ENCODE peak calls at places on chromosomes 3 and 15, in nine cellular contexts. Y is Panc1, T is astrocyte of the spinal cord, G is fibroblast of mammary gland, E is heart right ventricle, Q is HFFc6, M is fibroblast of pulmonary artery, B is fibroblast of the aortic adventitia, F is AG09309. H is an unnamed sample.
A peak's percentile ranks its signal among the peaks of the same experiment; 100 is the strongest.

GRCh38 chr3:41158947-41159346 is 40.4 kb upstream of the CTNNB1 start:
- DNase-seq in Q (no peak), Y (no peak), T (no peak), E (no peak), G (no peak), M (peak; percentile 20), F (no peak), B (no peak), H (no peak)

GRCh38 chr15:33370225-33371020 is 59.7 kb downstream of the RYR3 start:
- DNase-seq in T (no peak), M (no peak), G (no peak), E (no peak), B (no peak), F (no peak), Q (no peak), Y (no peak), H (no peak)

GRCh38 chr15:90040618-90041017 is 39.5 kb downstream of the ZNF710 start:
- DNase-seq in G (no peak), M (no peak), F (no peak), Q (no peak), B (no peak), T (no peak), E (no peak), Y (no peak), H (no peak)

GRCh38 chr3:31710123-31710841 is 177.6 kb downstream of the STT3B start:
- DNase-seq in E (no peak), T (no peak), G (no peak), Y (no peak), M (peak; percentile 22), F (no peak), Q (no peak), B (no peak), H (no peak)

GRCh38 chr3:111282024-111282423 is 210.4 kb downstream of the NECTIN3 start:
- DNase-seq in T (no peak), B (no peak), G (no peak), M (no peak), E (no peak), Q (no peak), Y (no peak), F (no peak), H (no peak)

GRCh38 chr15:50886611-50887350 is 21.7 kb upstream of the AP4E1 start:
- DNase-seq in Y (no peak), T (no peak), Q (no peak), E (no peak), F (no peak), M (no peak), G (no peak), B (no peak), H (no peak)

GRCh38 chr3:167978071-167978470 is 117.7 kb downstream of the GOLIM4 start:
- DNase-seq in G (no peak), F (no peak), Y (no peak), E (no peak), Q (no peak), T (peak; percentile 4), M (no peak), B (no peak), H (no peak)

GRCh38 chr3:196339493-196340254 is 1.5 kb upstream of the TM4SF19 start:
- DNase-seq in E (no peak), G (peak; percentile 90), Y (no peak), T (peak; percentile 67), F (no peak), M (peak; percentile 62), B (peak; percentile 51), Q (peak; percentile 33), H (peak; percentile 53)

GRCh38 chr3:151085227-151085888 is at the start of gene MED12L:
- DNase-seq in Y (no peak), G (peak; percentile 60), T (peak; percentile 74), F (peak; percentile 17), M (peak; percentile 76), E (peak; percentile 77), B (peak; percentile 62), Q (peak; percentile 45), H (peak; percentile 70)

GRCh38 chr3:69649120-69649519 is 90.1 kb upstream of the MITF start:
- DNase-seq in E (no peak), F (no peak), G (peak; percentile 75), Q (no peak), M (peak; percentile 68), Y (no peak), T (peak; percentile 54), B (peak; percentile 43), H (no peak)

DNA sequence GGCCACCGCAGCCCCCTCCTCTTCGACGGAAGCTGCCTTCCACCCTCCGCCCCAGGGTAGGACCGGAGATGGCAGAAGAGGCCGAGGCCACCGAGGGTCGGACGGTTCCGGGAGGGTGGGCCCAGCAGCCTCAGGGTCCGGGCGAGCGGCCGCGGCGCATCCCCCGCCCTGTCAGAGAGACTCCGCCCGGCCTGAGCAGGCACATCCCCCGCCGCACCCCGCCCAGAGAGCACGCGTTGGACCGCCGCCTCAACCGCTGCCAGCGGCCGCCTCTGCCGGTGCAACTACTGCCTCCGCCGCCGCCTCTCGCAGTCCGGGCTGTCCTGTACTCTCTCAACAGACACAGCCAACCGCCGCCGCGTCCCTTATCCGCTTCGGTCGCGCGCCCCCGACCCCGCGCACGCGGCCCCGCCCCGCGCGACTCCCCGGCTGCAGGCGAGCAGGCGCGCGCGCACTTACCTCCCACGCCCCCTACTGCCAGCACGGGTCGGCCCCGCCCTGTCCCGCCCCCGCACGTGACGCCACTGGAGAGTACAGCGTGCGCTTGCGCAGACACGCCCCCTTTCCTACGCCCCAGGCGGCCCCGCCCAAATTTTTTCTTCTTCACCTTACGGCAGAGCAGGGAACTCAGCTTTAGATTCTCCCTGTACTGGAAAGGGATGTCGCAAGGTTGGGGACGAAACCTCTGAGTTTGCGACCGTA is at the start of gene MYO9A:
- DNase-seq in T (peak; percentile 99), M (peak; percentile 99), Y (peak; percentile 96), E (peak; percentile 99), B (peak; percentile 98), F (peak; percentile 94), Q (peak; percentile 98), G (peak; percentile 98), H (peak; percentile 97)
- TF ChIP-seq CTCF in T (no peak), M (no peak), Y (peak; percentile 27), E (no peak), B (no peak), F (no peak), Q (peak; percentile 57), G (no peak), H (no peak)

DNA sequence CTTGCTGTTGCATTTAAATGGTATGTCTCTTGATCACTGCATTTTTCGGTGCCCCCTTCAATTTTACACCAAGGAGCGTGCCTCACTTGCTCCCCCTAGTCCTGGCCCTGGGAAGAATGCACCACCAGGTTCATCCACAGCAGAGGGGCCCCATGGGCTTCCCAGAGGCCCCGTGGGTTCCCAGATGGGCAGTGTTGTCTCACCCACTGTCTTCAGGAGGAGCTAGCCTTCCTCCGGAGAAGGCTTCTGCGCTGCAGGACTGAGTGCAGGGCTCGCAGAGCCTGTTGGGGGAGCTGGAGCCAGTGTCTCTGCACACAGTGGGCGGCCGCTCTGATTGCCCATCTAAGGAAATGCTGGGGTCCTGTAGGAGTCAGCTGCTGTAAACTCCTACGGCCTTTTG is 45.9 kb downstream of the POLR2M start:
- DNase-seq in E (peak; percentile 38), G (peak; percentile 11), F (no peak), M (peak; percentile 26), Q (no peak), T (peak; percentile 24), B (no peak), Y (no peak), H (no peak)
- TF ChIP-seq CTCF in E (peak; percentile 20), G (peak; percentile 11), F (no peak), M (peak; percentile 32), Q (peak; percentile 41), T (peak; percentile 25), B (peak; percentile 15), Y (no peak), H (no peak)

GRCh38 chr3:839981-840380 is 252.8 kb upstream of the CNTN6 start:
- DNase-seq in E (no peak), T (no peak), F (no peak), Q (no peak), B (no peak), Y (no peak), M (no peak), G (no peak), H (no peak)

GRCh38 chr3:835096-835495 is 257.7 kb upstream of the CNTN6 start:
- DNase-seq in M (no peak), T (no peak), Q (no peak), Y (no peak), F (no peak), G (no peak), B (no peak), E (no peak), H (no peak)

DNA sequence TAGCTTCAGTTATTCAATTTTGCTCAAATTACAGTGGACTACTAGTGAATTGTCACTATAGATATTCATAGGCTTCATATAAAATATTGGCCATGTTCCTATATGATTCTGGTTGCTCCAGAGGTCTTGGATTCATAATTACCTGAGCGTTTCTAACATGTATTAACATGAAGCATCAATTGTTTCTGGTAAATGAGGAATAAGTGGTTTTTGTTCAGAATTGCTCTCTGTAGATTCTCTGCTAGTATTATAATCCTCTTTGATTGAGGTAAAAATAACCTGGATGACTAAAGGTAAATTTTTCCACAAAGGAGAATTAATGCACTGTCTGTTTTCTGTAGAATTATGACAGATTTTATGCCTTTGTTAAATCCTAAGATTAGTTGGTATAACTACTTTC is 258.1 kb upstream of the CNTN6 start:
- DNase-seq in B (no peak), T (no peak), F (no peak), G (no peak), M (no peak), Y (no peak), Q (no peak), E (no peak), H (no peak)
- TF ChIP-seq CTCF in B (no peak), T (no peak), F (no peak), G (no peak), M (no peak), Y (no peak), Q (no peak), E (no peak), H (no peak)

GRCh38 chr3:132267594-132267993 is 49.6 kb upstream of the ACP3 start:
- DNase-seq in Y (no peak), M (no peak), Q (no peak), G (no peak), T (no peak), F (no peak), B (no peak), E (no peak), H (no peak)

GRCh38 chr3:132273043-132273442 is 44.2 kb upstream of the ACP3 start:
- DNase-seq in G (no peak), T (no peak), F (no peak), Q (no peak), E (no peak), M (no peak), B (no peak), Y (no peak), H (no peak)

GRCh38 chr3:132265488-132265887 is 51.7 kb upstream of the ACP3 start:
- DNase-seq in T (no peak), B (no peak), G (no peak), Q (no peak), F (no peak), M (no peak), Y (no peak), E (no peak), H (no peak)

GRCh38 chr3:132265008-132265407 is 52.2 kb upstream of the ACP3 start:
- DNase-seq in Q (no peak), E (no peak), T (no peak), F (no peak), M (no peak), Y (no peak), G (no peak), B (no peak), H (no peak)

GRCh38 chr3:132268956-132269355 is 48.3 kb upstream of the ACP3 start:
- DNase-seq in B (peak; percentile 34), Q (peak; percentile 28), M (peak; percentile 47), E (no peak), Y (no peak), T (peak; percentile 35), F (no peak), G (peak; percentile 46), H (peak; percentile 21)
- TF ChIP-seq CTCF in B (peak; percentile 52), Q (peak; percentile 79), M (peak; percentile 56), E (peak; percentile 14), Y (peak; percentile 52), T (peak; percentile 54), F (peak; percentile 48), G (peak; percentile 59), H (peak; percentile 50)